ENCODE peak calls at places on chromosome 4, in four cellular contexts. G is stimulated activated CD4-positive, alpha-beta T cell treated with anti-CD3 and anti-CD28 coated beads, Interleukin-12 subunit alpha, Interleukin-12 subunit beta, amount 100 ng/mL, for 48 hours; H is progenitor cell of endocrine pancreas; Z is SHP77. M is an unnamed sample.

GRCh38 chr4:45580306-45580705 is 543.5 kb downstream of the GABRG1 start:
- DNase-seq in G (no peak), H (no peak), Z (no peak), M (no peak)

GRCh38 chr4:40377462-40378385 is 42.6 kb downstream of the CHRNA9 start:
- DNase-seq in G (no peak), H (no peak), Z (no peak), M (no peak)

GRCh38 chr4:1487761-1488160 is 81.5 kb upstream of the NKX1-1 start:
- DNase-seq in G (no peak), H (no peak), Z (no peak), M (no peak)

GRCh38 chr4:61200991-61201526 is 933 bp downstream of the ADGRL3 start:
- DNase-seq in G (no peak), H (no peak), Z (peak; percentile 44), M (no peak)

GRCh38 chr4:182142146-182143085 is 100.8 kb upstream of the TENM3 start:
- DNase-seq in G (no peak), H (peak; percentile 32), Z (no peak), M (no peak)

GRCh38 chr4:129822708-129823504 is 727.0 kb downstream of the C4orf33 start:
- DNase-seq in G (no peak), H (no peak), Z (no peak), M (no peak)

GRCh38 chr4:152956167-152956566 is 20.0 kb downstream of the FHDC1 start:
- DNase-seq in G (no peak), H (no peak), Z (no peak), M (no peak)

GRCh38 chr4:180828455-180829018 is 1414.7 kb upstream of the TENM3 start:
- DNase-seq in G (no peak), H (no peak), Z (peak; percentile 62), M (no peak)

GRCh38 chr4:20254517-20255250 is 3.0 kb downstream of the SLIT2 start:
- DNase-seq in G (no peak), H (peak; percentile 28), Z (no peak), M (no peak)

M was measured in stimulated activated CD8-positive, alpha-beta memory T cell treated with anti-CD3 and anti-CD28 coated beads, Interleukin-7, amount 100 ng/mL, for 1 hour.